ENCODE peak calls at places on chromosomes 5 and 9, in six cellular contexts. One of them, this sample, is unnamed.

GRCh38 chr5:74250304-74251102 is 390.0 kb downstream of the ENC1 start:
- DNase-seq in fibroblast of lung: no peak
- DNase-seq in kidney glomerular epithelial cell: no peak
- DNase-seq in activated naive CD4-positive, alpha-beta T cell treated with anti-CD3 and anti-CD28 coated beads for 36 hours: no peak
- DNase-seq in KBM-7: no peak
- DNase-seq in activated CD8-positive, alpha-beta memory T cell treated with anti-CD3 and anti-CD28 coated beads for 1 hour: no peak
- DNase-seq in this sample: no peak

GRCh38 chr9:38026840-38027527 is 42.0 kb downstream of the SHB start:
- DNase-seq in fibroblast of lung: no peak
- DNase-seq in kidney glomerular epithelial cell: no peak
- DNase-seq in activated naive CD4-positive, alpha-beta T cell treated with anti-CD3 and anti-CD28 coated beads for 36 hours: no peak
- DNase-seq in KBM-7: no peak
- DNase-seq in activated CD8-positive, alpha-beta memory T cell treated with anti-CD3 and anti-CD28 coated beads for 1 hour: no peak
- DNase-seq in this sample: no peak

GRCh38 chr5:24630925-24631324 is 13.9 kb downstream of the CDH10 start:
- DNase-seq in fibroblast of lung: no peak
- DNase-seq in kidney glomerular epithelial cell: no peak
- DNase-seq in activated naive CD4-positive, alpha-beta T cell treated with anti-CD3 and anti-CD28 coated beads for 36 hours: no peak
- DNase-seq in KBM-7: no peak
- DNase-seq in activated CD8-positive, alpha-beta memory T cell treated with anti-CD3 and anti-CD28 coated beads for 1 hour: no peak
- DNase-seq in this sample: no peak

GRCh38 chr9:98742325-98743280 is 33.9 kb upstream of the GABBR2 start:
- DNase-seq in fibroblast of lung: peak; percentile 54
- DNase-seq in kidney glomerular epithelial cell: no peak
- DNase-seq in activated naive CD4-positive, alpha-beta T cell treated with anti-CD3 and anti-CD28 coated beads for 36 hours: no peak
- DNase-seq in KBM-7: no peak
- DNase-seq in activated CD8-positive, alpha-beta memory T cell treated with anti-CD3 and anti-CD28 coated beads for 1 hour: no peak
- DNase-seq in this sample: no peak

GRCh38 chr9:4180907-4181605 is 118.8 kb downstream of the GLIS3 start:
- DNase-seq in fibroblast of lung: no peak
- DNase-seq in kidney glomerular epithelial cell: no peak
- DNase-seq in activated naive CD4-positive, alpha-beta T cell treated with anti-CD3 and anti-CD28 coated beads for 36 hours: no peak
- DNase-seq in KBM-7: no peak
- DNase-seq in activated CD8-positive, alpha-beta memory T cell treated with anti-CD3 and anti-CD28 coated beads for 1 hour: no peak
- DNase-seq in this sample: no peak

GRCh38 chr9:127870887-127871286 is 6.6 kb downstream of the AK1 start:
- DNase-seq in fibroblast of lung: no peak
- DNase-seq in kidney glomerular epithelial cell: no peak
- DNase-seq in activated naive CD4-positive, alpha-beta T cell treated with anti-CD3 and anti-CD28 coated beads for 36 hours: no peak
- DNase-seq in KBM-7: no peak
- DNase-seq in activated CD8-positive, alpha-beta memory T cell treated with anti-CD3 and anti-CD28 coated beads for 1 hour: no peak
- DNase-seq in this sample: no peak

GRCh38 chr5:172417983-172418630 is 36.2 kb downstream of the SH3PXD2B start:
- DNase-seq in fibroblast of lung: peak; percentile 100
- DNase-seq in kidney glomerular epithelial cell: no peak
- DNase-seq in activated naive CD4-positive, alpha-beta T cell treated with anti-CD3 and anti-CD28 coated beads for 36 hours: no peak
- DNase-seq in KBM-7: no peak
- DNase-seq in activated CD8-positive, alpha-beta memory T cell treated with anti-CD3 and anti-CD28 coated beads for 1 hour: no peak
- DNase-seq in this sample: peak; percentile 97

GRCh38 chr5:145189786-145190185 is 645.4 kb downstream of the PRELID2 start:
- DNase-seq in fibroblast of lung: no peak
- DNase-seq in kidney glomerular epithelial cell: no peak
- DNase-seq in activated naive CD4-positive, alpha-beta T cell treated with anti-CD3 and anti-CD28 coated beads for 36 hours: no peak
- DNase-seq in KBM-7: no peak
- DNase-seq in activated CD8-positive, alpha-beta memory T cell treated with anti-CD3 and anti-CD28 coated beads for 1 hour: no peak
- DNase-seq in this sample: no peak

GRCh38 chr5:66738136-66738535 is 141.9 kb downstream of the MAST4 start:
- DNase-seq in fibroblast of lung: no peak
- DNase-seq in kidney glomerular epithelial cell: no peak
- DNase-seq in activated naive CD4-positive, alpha-beta T cell treated with anti-CD3 and anti-CD28 coated beads for 36 hours: no peak
- DNase-seq in KBM-7: no peak
- DNase-seq in activated CD8-positive, alpha-beta memory T cell treated with anti-CD3 and anti-CD28 coated beads for 1 hour: no peak
- DNase-seq in this sample: no peak

GRCh38 chr5:134453016-134453415 is 41.3 kb upstream of the CDKN2AIPNL start:
- DNase-seq in fibroblast of lung: no peak
- DNase-seq in kidney glomerular epithelial cell: no peak
- DNase-seq in activated naive CD4-positive, alpha-beta T cell treated with anti-CD3 and anti-CD28 coated beads for 36 hours: no peak
- DNase-seq in KBM-7: no peak
- DNase-seq in activated CD8-positive, alpha-beta memory T cell treated with anti-CD3 and anti-CD28 coated beads for 1 hour: no peak
- DNase-seq in this sample: no peak

GRCh38 chr9:76692448-76693129 is 71.6 kb upstream of the PCA3 start:
- DNase-seq in fibroblast of lung: no peak
- DNase-seq in kidney glomerular epithelial cell: no peak
- DNase-seq in activated naive CD4-positive, alpha-beta T cell treated with anti-CD3 and anti-CD28 coated beads for 36 hours: no peak
- DNase-seq in KBM-7: no peak
- DNase-seq in activated CD8-positive, alpha-beta memory T cell treated with anti-CD3 and anti-CD28 coated beads for 1 hour: no peak
- DNase-seq in this sample: no peak

GRCh38 chr9:76316069-76316468 is 78.2 kb downstream of the RFK start:
- DNase-seq in fibroblast of lung: no peak
- DNase-seq in kidney glomerular epithelial cell: no peak
- DNase-seq in activated naive CD4-positive, alpha-beta T cell treated with anti-CD3 and anti-CD28 coated beads for 36 hours: no peak
- DNase-seq in KBM-7: no peak
- DNase-seq in activated CD8-positive, alpha-beta memory T cell treated with anti-CD3 and anti-CD28 coated beads for 1 hour: no peak
- DNase-seq in this sample: no peak

GRCh38 chr9:136840140-136840876 is 2.0 kb upstream of the AJM1 start:
- DNase-seq in fibroblast of lung: no peak
- DNase-seq in kidney glomerular epithelial cell: no peak
- DNase-seq in activated naive CD4-positive, alpha-beta T cell treated with anti-CD3 and anti-CD28 coated beads for 36 hours: no peak
- DNase-seq in KBM-7: no peak
- DNase-seq in activated CD8-positive, alpha-beta memory T cell treated with anti-CD3 and anti-CD28 coated beads for 1 hour: no peak
- DNase-seq in this sample: no peak

GRCh38 chr5:68285857-68286611 is 70.5 kb downstream of the PIK3R1 start:
- DNase-seq in fibroblast of lung: peak; percentile 75
- DNase-seq in kidney glomerular epithelial cell: peak; percentile 62
- DNase-seq in activated naive CD4-positive, alpha-beta T cell treated with anti-CD3 and anti-CD28 coated beads for 36 hours: no peak
- DNase-seq in KBM-7: peak; percentile 60
- DNase-seq in activated CD8-positive, alpha-beta memory T cell treated with anti-CD3 and anti-CD28 coated beads for 1 hour: no peak
- DNase-seq in this sample: no peak

GRCh38 chr9:101601904-101602765 is 7.4 kb upstream of the PPP3R2 start:
- DNase-seq in fibroblast of lung: peak; percentile 61
- DNase-seq in kidney glomerular epithelial cell: peak; percentile 36
- DNase-seq in activated naive CD4-positive, alpha-beta T cell treated with anti-CD3 and anti-CD28 coated beads for 36 hours: peak; percentile 19
- DNase-seq in KBM-7: peak; percentile 50
- DNase-seq in activated CD8-positive, alpha-beta memory T cell treated with anti-CD3 and anti-CD28 coated beads for 1 hour: no peak
- DNase-seq in this sample: no peak

GRCh38 chr5:176542596-176543427 is 5.6 kb upstream of the RNF44 start:
- DNase-seq in fibroblast of lung: no peak
- DNase-seq in kidney glomerular epithelial cell: no peak
- DNase-seq in activated naive CD4-positive, alpha-beta T cell treated with anti-CD3 and anti-CD28 coated beads for 36 hours: peak; percentile 33
- DNase-seq in KBM-7: no peak
- DNase-seq in activated CD8-positive, alpha-beta memory T cell treated with anti-CD3 and anti-CD28 coated beads for 1 hour: no peak
- DNase-seq in this sample: no peak

GRCh38 chr5:91503321-91503720 is 120.2 kb upstream of the ARRDC3 start:
- DNase-seq in fibroblast of lung: peak; percentile 17
- DNase-seq in kidney glomerular epithelial cell: no peak
- DNase-seq in activated naive CD4-positive, alpha-beta T cell treated with anti-CD3 and anti-CD28 coated beads for 36 hours: no peak
- DNase-seq in KBM-7: no peak
- DNase-seq in activated CD8-positive, alpha-beta memory T cell treated with anti-CD3 and anti-CD28 coated beads for 1 hour: no peak
- DNase-seq in this sample: no peak

GRCh38 chr9:81595887-81596558 is 93.3 kb downstream of the TLE1 start:
- DNase-seq in fibroblast of lung: no peak
- DNase-seq in kidney glomerular epithelial cell: no peak
- DNase-seq in activated naive CD4-positive, alpha-beta T cell treated with anti-CD3 and anti-CD28 coated beads for 36 hours: no peak
- DNase-seq in KBM-7: no peak
- DNase-seq in activated CD8-positive, alpha-beta memory T cell treated with anti-CD3 and anti-CD28 coated beads for 1 hour: no peak
- DNase-seq in this sample: no peak

GRCh38 chr5:44991693-44992092 is 182.9 kb downstream of the MRPS30 start:
- DNase-seq in fibroblast of lung: no peak
- DNase-seq in kidney glomerular epithelial cell: no peak
- DNase-seq in activated naive CD4-positive, alpha-beta T cell treated with anti-CD3 and anti-CD28 coated beads for 36 hours: no peak
- DNase-seq in KBM-7: no peak
- DNase-seq in activated CD8-positive, alpha-beta memory T cell treated with anti-CD3 and anti-CD28 coated beads for 1 hour: no peak
- DNase-seq in this sample: no peak

GRCh38 chr5:151048526-151048925 is 28.1 kb downstream of the GPX3 start:
- DNase-seq in fibroblast of lung: peak; percentile 34
- DNase-seq in kidney glomerular epithelial cell: no peak
- DNase-seq in activated naive CD4-positive, alpha-beta T cell treated with anti-CD3 and anti-CD28 coated beads for 36 hours: no peak
- DNase-seq in KBM-7: no peak
- DNase-seq in activated CD8-positive, alpha-beta memory T cell treated with anti-CD3 and anti-CD28 coated beads for 1 hour: no peak
- DNase-seq in this sample: no peak

GRCh38 chr5:149371296-149371962 is 7.7 kb downstream of the IL17B start:
- DNase-seq in fibroblast of lung: peak; percentile 45
- DNase-seq in kidney glomerular epithelial cell: peak; percentile 45
- DNase-seq in activated naive CD4-positive, alpha-beta T cell treated with anti-CD3 and anti-CD28 coated beads for 36 hours: peak; percentile 82
- DNase-seq in KBM-7: peak; percentile 77
- DNase-seq in activated CD8-positive, alpha-beta memory T cell treated with anti-CD3 and anti-CD28 coated beads for 1 hour: no peak
- DNase-seq in this sample: no peak

GRCh38 chr9:35689601-35690446 is at the start of gene TPM2:
- DNase-seq in fibroblast of lung: peak; percentile 86
- DNase-seq in kidney glomerular epithelial cell: peak; percentile 24
- DNase-seq in activated naive CD4-positive, alpha-beta T cell treated with anti-CD3 and anti-CD28 coated beads for 36 hours: no peak
- DNase-seq in KBM-7: no peak
- DNase-seq in activated CD8-positive, alpha-beta memory T cell treated with anti-CD3 and anti-CD28 coated beads for 1 hour: no peak
- DNase-seq in this sample: peak; percentile 67

GRCh38 chr9:124133752-124134151 is 122.2 kb downstream of the LHX2 start:
- DNase-seq in fibroblast of lung: peak; percentile 49
- DNase-seq in kidney glomerular epithelial cell: no peak
- DNase-seq in activated naive CD4-positive, alpha-beta T cell treated with anti-CD3 and anti-CD28 coated beads for 36 hours: peak; percentile 56
- DNase-seq in KBM-7: peak; percentile 51
- DNase-seq in activated CD8-positive, alpha-beta memory T cell treated with anti-CD3 and anti-CD28 coated beads for 1 hour: no peak
- DNase-seq in this sample: no peak

GRCh38 chr5:114018178-114018577 is 343.7 kb upstream of the KCNN2 start:
- DNase-seq in fibroblast of lung: no peak
- DNase-seq in kidney glomerular epithelial cell: no peak
- DNase-seq in activated naive CD4-positive, alpha-beta T cell treated with anti-CD3 and anti-CD28 coated beads for 36 hours: no peak
- DNase-seq in KBM-7: no peak
- DNase-seq in activated CD8-positive, alpha-beta memory T cell treated with anti-CD3 and anti-CD28 coated beads for 1 hour: no peak
- DNase-seq in this sample: no peak

GRCh38 chr9:136025481-136025880 is 64.3 kb upstream of the UBAC1 start:
- DNase-seq in fibroblast of lung: no peak
- DNase-seq in kidney glomerular epithelial cell: no peak
- DNase-seq in activated naive CD4-positive, alpha-beta T cell treated with anti-CD3 and anti-CD28 coated beads for 36 hours: no peak
- DNase-seq in KBM-7: no peak
- DNase-seq in activated CD8-positive, alpha-beta memory T cell treated with anti-CD3 and anti-CD28 coated beads for 1 hour: no peak
- DNase-seq in this sample: no peak

GRCh38 chr5:43215073-43215631 is 23.1 kb downstream of the NIM1K start:
- DNase-seq in fibroblast of lung: peak; percentile 48
- DNase-seq in kidney glomerular epithelial cell: no peak
- DNase-seq in activated naive CD4-positive, alpha-beta T cell treated with anti-CD3 and anti-CD28 coated beads for 36 hours: no peak
- DNase-seq in KBM-7: peak; percentile 84
- DNase-seq in activated CD8-positive, alpha-beta memory T cell treated with anti-CD3 and anti-CD28 coated beads for 1 hour: no peak
- DNase-seq in this sample: no peak

GRCh38 chr9:69949396-69949795 is 94.3 kb upstream of the MAMDC2 start:
- DNase-seq in fibroblast of lung: peak; percentile 82
- DNase-seq in kidney glomerular epithelial cell: no peak
- DNase-seq in activated naive CD4-positive, alpha-beta T cell treated with anti-CD3 and anti-CD28 coated beads for 36 hours: no peak
- DNase-seq in KBM-7: no peak
- DNase-seq in activated CD8-positive, alpha-beta memory T cell treated with anti-CD3 and anti-CD28 coated beads for 1 hour: no peak
- DNase-seq in this sample: no peak

GRCh38 chr9:127651697-127652610 is 39.9 kb downstream of the STXBP1 start:
- DNase-seq in fibroblast of lung: no peak
- DNase-seq in kidney glomerular epithelial cell: no peak
- DNase-seq in activated naive CD4-positive, alpha-beta T cell treated with anti-CD3 and anti-CD28 coated beads for 36 hours: no peak
- DNase-seq in KBM-7: no peak
- DNase-seq in activated CD8-positive, alpha-beta memory T cell treated with anti-CD3 and anti-CD28 coated beads for 1 hour: no peak
- DNase-seq in this sample: no peak

GRCh38 chr9:116964258-116964657 is 277.2 kb downstream of the TRIM32 start:
- DNase-seq in fibroblast of lung: no peak
- DNase-seq in kidney glomerular epithelial cell: no peak
- DNase-seq in activated naive CD4-positive, alpha-beta T cell treated with anti-CD3 and anti-CD28 coated beads for 36 hours: no peak
- DNase-seq in KBM-7: no peak
- DNase-seq in activated CD8-positive, alpha-beta memory T cell treated with anti-CD3 and anti-CD28 coated beads for 1 hour: no peak
- DNase-seq in this sample: no peak

GRCh38 chr5:150313501-150313900 is 10.8 kb upstream of the ARSI start:
- DNase-seq in fibroblast of lung: no peak
- DNase-seq in kidney glomerular epithelial cell: no peak
- DNase-seq in activated naive CD4-positive, alpha-beta T cell treated with anti-CD3 and anti-CD28 coated beads for 36 hours: no peak
- DNase-seq in KBM-7: no peak
- DNase-seq in activated CD8-positive, alpha-beta memory T cell treated with anti-CD3 and anti-CD28 coated beads for 1 hour: no peak
- DNase-seq in this sample: no peak

GRCh38 chr5:65186646-65187227 is 295.0 kb downstream of the ADAMTS6 start:
- DNase-seq in fibroblast of lung: no peak
- DNase-seq in kidney glomerular epithelial cell: no peak
- DNase-seq in activated naive CD4-positive, alpha-beta T cell treated with anti-CD3 and anti-CD28 coated beads for 36 hours: no peak
- DNase-seq in KBM-7: no peak
- DNase-seq in activated CD8-positive, alpha-beta memory T cell treated with anti-CD3 and anti-CD28 coated beads for 1 hour: no peak
- DNase-seq in this sample: no peak

GRCh38 chr5:14016549-14016948 is 72.1 kb upstream of the DNAH5 start:
- DNase-seq in fibroblast of lung: no peak
- DNase-seq in kidney glomerular epithelial cell: no peak
- DNase-seq in activated naive CD4-positive, alpha-beta T cell treated with anti-CD3 and anti-CD28 coated beads for 36 hours: no peak
- DNase-seq in KBM-7: no peak
- DNase-seq in activated CD8-positive, alpha-beta memory T cell treated with anti-CD3 and anti-CD28 coated beads for 1 hour: no peak
- DNase-seq in this sample: no peak

GRCh38 chr5:57327934-57328333 is 154.1 kb downstream of the GPBP1 start:
- DNase-seq in fibroblast of lung: peak; percentile 39
- DNase-seq in kidney glomerular epithelial cell: peak; percentile 21
- DNase-seq in activated naive CD4-positive, alpha-beta T cell treated with anti-CD3 and anti-CD28 coated beads for 36 hours: peak; percentile 6
- DNase-seq in KBM-7: no peak
- DNase-seq in activated CD8-positive, alpha-beta memory T cell treated with anti-CD3 and anti-CD28 coated beads for 1 hour: no peak
- DNase-seq in this sample: no peak

GRCh38 chr5:180611140-180611850 is 20.0 kb upstream of the SCGB3A1 start:
- DNase-seq in fibroblast of lung: no peak
- DNase-seq in kidney glomerular epithelial cell: no peak
- DNase-seq in activated naive CD4-positive, alpha-beta T cell treated with anti-CD3 and anti-CD28 coated beads for 36 hours: no peak
- DNase-seq in KBM-7: no peak
- DNase-seq in activated CD8-positive, alpha-beta memory T cell treated with anti-CD3 and anti-CD28 coated beads for 1 hour: no peak
- DNase-seq in this sample: no peak

This sample was measured in right atrium auricular region.